ENCODE peak calls at places on chromosomes 12 and 14, in nine cellular contexts. One of them, this sample, is unnamed.

GRCh38 chr12:66190519-66191406 is 1.7 kb downstream of the IRAK3 start:
- DNase-seq in BE2C: no peak
- DNase-seq in Calu3: peak
- DNase-seq in frontal cortex: no peak
- DNase-seq in memory B cell: no peak
- DNase-seq in GM20000: no peak
- DNase-seq in NB4: peak
- DNase-seq in posterior cingulate gyrus: no peak
- DNase-seq in tibial artery: no peak
- DNase-seq in this sample: peak

GRCh38 chr12:124018526-124018925 is 45.5 kb downstream of the ZNF664 start:
- DNase-seq in BE2C: no peak
- DNase-seq in Calu3: no peak
- DNase-seq in frontal cortex: no peak
- DNase-seq in memory B cell: no peak
- DNase-seq in GM20000: no peak
- DNase-seq in NB4: peak
- DNase-seq in posterior cingulate gyrus: no peak
- DNase-seq in tibial artery: no peak
- DNase-seq in this sample: no peak

GRCh38 chr12:56307221-56307965 is 7.3 kb upstream of the CS start:
- DNase-seq in BE2C: no peak
- DNase-seq in Calu3: no peak
- DNase-seq in frontal cortex: no peak
- DNase-seq in memory B cell: no peak
- DNase-seq in GM20000: no peak
- DNase-seq in NB4: no peak
- DNase-seq in posterior cingulate gyrus: no peak
- DNase-seq in tibial artery: no peak
- DNase-seq in this sample: no peak

GRCh38 chr12:113162102-113163029 is 12.8 kb downstream of the CFAP73 start:
- DNase-seq in BE2C: peak
- DNase-seq in Calu3: no peak
- DNase-seq in frontal cortex: no peak
- DNase-seq in memory B cell: no peak
- DNase-seq in GM20000: no peak
- DNase-seq in NB4: no peak
- DNase-seq in posterior cingulate gyrus: no peak
- DNase-seq in tibial artery: no peak
- DNase-seq in this sample: no peak

GRCh38 chr14:88844980-88845491 is 20.6 kb downstream of the TTC8 start:
- DNase-seq in BE2C: no peak
- DNase-seq in Calu3: no peak
- DNase-seq in frontal cortex: no peak
- DNase-seq in memory B cell: no peak
- DNase-seq in GM20000: no peak
- DNase-seq in NB4: no peak
- DNase-seq in posterior cingulate gyrus: no peak
- DNase-seq in tibial artery: no peak
- DNase-seq in this sample: no peak

GRCh38 chr12:10497602-10498001 is 8.1 kb upstream of the EIF2S3B start:
- DNase-seq in BE2C: no peak
- DNase-seq in Calu3: no peak
- DNase-seq in frontal cortex: no peak
- DNase-seq in memory B cell: no peak
- DNase-seq in GM20000: no peak
- DNase-seq in NB4: peak
- DNase-seq in posterior cingulate gyrus: no peak
- DNase-seq in tibial artery: no peak
- DNase-seq in this sample: no peak

GRCh38 chr12:104046306-104046705 is 3.7 kb downstream of the GLT8D2 start:
- DNase-seq in BE2C: no peak
- DNase-seq in Calu3: no peak
- DNase-seq in frontal cortex: no peak
- DNase-seq in memory B cell: no peak
- DNase-seq in GM20000: no peak
- DNase-seq in NB4: no peak
- DNase-seq in posterior cingulate gyrus: no peak
- DNase-seq in tibial artery: no peak
- DNase-seq in this sample: no peak

GRCh38 chr14:52338282-52338681 is 24.2 kb downstream of the PTGER2 start:
- DNase-seq in BE2C: no peak
- DNase-seq in Calu3: no peak
- DNase-seq in frontal cortex: no peak
- DNase-seq in memory B cell: no peak
- DNase-seq in GM20000: no peak
- DNase-seq in NB4: no peak
- DNase-seq in posterior cingulate gyrus: no peak
- DNase-seq in tibial artery: no peak
- DNase-seq in this sample: no peak

GRCh38 chr14:60363275-60363674 is 114.3 kb downstream of the PPM1A start:
- DNase-seq in BE2C: no peak
- DNase-seq in Calu3: no peak
- DNase-seq in frontal cortex: no peak
- DNase-seq in memory B cell: no peak
- DNase-seq in GM20000: no peak
- DNase-seq in NB4: no peak
- DNase-seq in posterior cingulate gyrus: no peak
- DNase-seq in tibial artery: no peak
- DNase-seq in this sample: no peak

GRCh38 chr12:99553461-99553860 is 94.1 kb upstream of the GARIN6 start:
- DNase-seq in BE2C: no peak
- DNase-seq in Calu3: no peak
- DNase-seq in frontal cortex: no peak
- DNase-seq in memory B cell: no peak
- DNase-seq in GM20000: no peak
- DNase-seq in NB4: no peak
- DNase-seq in posterior cingulate gyrus: no peak
- DNase-seq in tibial artery: no peak
- DNase-seq in this sample: no peak

GRCh38 chr12:94534761-94535613 is 75.3 kb upstream of the CEP83 start:
- DNase-seq in BE2C: no peak
- DNase-seq in Calu3: no peak
- DNase-seq in frontal cortex: no peak
- DNase-seq in memory B cell: no peak
- DNase-seq in GM20000: no peak
- DNase-seq in NB4: no peak
- DNase-seq in posterior cingulate gyrus: no peak
- DNase-seq in tibial artery: no peak
- DNase-seq in this sample: no peak

GRCh38 chr14:91968280-91968679 is 20.8 kb upstream of the FBLN5 start:
- DNase-seq in BE2C: no peak
- DNase-seq in Calu3: no peak
- DNase-seq in frontal cortex: no peak
- DNase-seq in memory B cell: no peak
- DNase-seq in GM20000: no peak
- DNase-seq in NB4: no peak
- DNase-seq in posterior cingulate gyrus: no peak
- DNase-seq in tibial artery: no peak
- DNase-seq in this sample: no peak

GRCh38 chr12:28189774-28190320 is 409 bp upstream of the CCDC91 start:
- DNase-seq in BE2C: no peak
- DNase-seq in Calu3: peak
- DNase-seq in frontal cortex: no peak
- DNase-seq in memory B cell: peak
- DNase-seq in GM20000: no peak
- DNase-seq in NB4: no peak
- DNase-seq in posterior cingulate gyrus: no peak
- DNase-seq in tibial artery: no peak
- DNase-seq in this sample: no peak

GRCh38 chr14:105408592-105408991 is 10.3 kb downstream of the TEX22 start:
- DNase-seq in BE2C: no peak
- DNase-seq in Calu3: no peak
- DNase-seq in frontal cortex: no peak
- DNase-seq in memory B cell: no peak
- DNase-seq in GM20000: no peak
- DNase-seq in NB4: no peak
- DNase-seq in posterior cingulate gyrus: no peak
- DNase-seq in tibial artery: no peak
- DNase-seq in this sample: no peak

GRCh38 chr12:131826064-131826928 is 1.9 kb upstream of the MMP17 start:
- DNase-seq in BE2C: no peak
- DNase-seq in Calu3: no peak
- DNase-seq in frontal cortex: no peak
- DNase-seq in memory B cell: no peak
- DNase-seq in GM20000: no peak
- DNase-seq in NB4: peak
- DNase-seq in posterior cingulate gyrus: no peak
- DNase-seq in tibial artery: no peak
- DNase-seq in this sample: no peak